ENCODE peak calls at places on chromosomes 4 and X, in five cellular contexts. D, J, G, S and Y are unnamed samples.

GRCh38 chr4:160772668-160773067 is 1391.1 kb downstream of the FSTL5 start:
- DNase-seq in S (peak; percentile 1), J (no peak), D (no peak), G (no peak), Y (no peak)

GRCh38 chr4:169485791-169486742 is 126.3 kb downstream of the NEK1 start:
- DNase-seq in S (peak; percentile 71), D (no peak), G (no peak), J (peak; percentile 47), Y (peak; percentile 51)

GRCh38 chr4:18033111-18034085 is 11.8 kb upstream of the LCORL start:
- DNase-seq in D (no peak), S (no peak), J (no peak), G (no peak), Y (no peak)

GRCh38 chrX:95995600-95995999 is 689.0 kb upstream of the DIAPH2 start:
- DNase-seq in G (no peak), D (no peak), J (no peak), S (no peak), Y (no peak)

GRCh38 chr4:152831416-152831815 is 51.7 kb downstream of the ARFIP1 start:
- DNase-seq in S (no peak), D (no peak), J (no peak), G (no peak), Y (no peak)

GRCh38 chrX:152821145-152821765 is 9.3 kb downstream of the CETN2 start:
- DNase-seq in S (peak; percentile 28), G (no peak), J (peak; percentile 54), D (no peak), Y (no peak)

GRCh38 chrX:150257348-150258175 is 105.6 kb upstream of the MAMLD1 start:
- DNase-seq in D (no peak), S (no peak), G (no peak), J (no peak), Y (no peak)

GRCh38 chr4:122525865-122526264 is 69.3 kb upstream of the IL2 start:
- DNase-seq in D (no peak), S (peak; percentile 26), G (no peak), J (peak; percentile 8), Y (no peak)

GRCh38 chrX:44431206-44431605 is 87.7 kb upstream of the EFHC2 start:
- DNase-seq in S (peak; percentile 14), J (peak; percentile 59), D (no peak), G (no peak), Y (no peak)

GRCh38 chr4:110108470-110108869 is 89.9 kb downstream of the ELOVL6 start:
- DNase-seq in J (no peak), D (no peak), S (no peak), G (no peak), Y (no peak)

GRCh38 chr4:140367738-140368137 is 5.7 kb upstream of the SCOC start:
- DNase-seq in S (no peak), D (no peak), J (no peak), G (no peak), Y (no peak)

GRCh38 chrX:104137496-104137895 is 19.3 kb downstream of the SLC25A53 start:
- DNase-seq in S (peak; percentile 28), D (no peak), G (no peak), J (peak; percentile 55), Y (no peak)

GRCh38 chr4:87853108-87853507 is 20.3 kb downstream of the MEPE start:
- DNase-seq in J (peak; percentile 42), S (peak; percentile 52), G (no peak), D (no peak), Y (no peak)

GRCh38 chrX:154486396-154487207 is at the start of gene UBL4A:
- DNase-seq in J (peak; percentile 33), S (peak; percentile 47), G (peak; percentile 71), D (peak; percentile 68), Y (no peak)

GRCh38 chr4:113289736-113290135 is 240.3 kb downstream of the ANK2 start:
- DNase-seq in J (no peak), D (no peak), G (no peak), S (no peak), Y (no peak)

GRCh38 chrX:39936886-39937770 is 160.6 kb downstream of the BCOR start:
- DNase-seq in J (no peak), S (no peak), D (no peak), G (no peak), Y (no peak)

GRCh38 chr4:184039963-184040383 is 134.9 kb downstream of the STOX2 start:
- DNase-seq in J (no peak), S (no peak), D (no peak), G (peak; percentile 20), Y (no peak)

GRCh38 chr4:142449771-142450373 is 396.2 kb downstream of the INPP4B start:
- DNase-seq in G (no peak), S (no peak), D (no peak), J (no peak), Y (no peak)

GRCh38 chr4:141851246-141851891 is 215.0 kb downstream of the IL15 start:
- DNase-seq in D (no peak), G (no peak), S (no peak), J (no peak), Y (no peak)

GRCh38 chrX:153736871-153737441 is 12.3 kb downstream of the ABCD1 start:
- DNase-seq in S (no peak), D (no peak), J (no peak), G (no peak), Y (no peak)

GRCh38 chrX:149312936-149313432 is 192.1 kb downstream of the IDS start:
- DNase-seq in G (no peak), D (no peak), J (no peak), S (no peak), Y (no peak)

GRCh38 chr4:67861513-67861912 is 22.3 kb downstream of the TMPRSS11D start:
- DNase-seq in J (no peak), G (no peak), S (no peak), D (no peak), Y (no peak)

GRCh38 chrX:16977771-16978170 is 31.3 kb downstream of the REPS2 start:
- DNase-seq in S (no peak), D (no peak), G (no peak), J (no peak), Y (no peak)

GRCh38 chrX:40434947-40435346 is 145.8 kb upstream of the ATP6AP2 start:
- DNase-seq in S (peak; percentile 52), G (peak; percentile 28), D (peak; percentile 20), J (no peak), Y (peak; percentile 5)

GRCh38 chrX:84064814-84065213 is 123.2 kb downstream of the RPS6KA6 start:
- DNase-seq in D (no peak), S (no peak), J (no peak), G (no peak), Y (no peak)

GRCh38 chr4:155025762-155026457 is 182.5 kb upstream of the NPY2R start:
- DNase-seq in D (no peak), J (peak; percentile 70), S (no peak), G (peak; percentile 56), Y (peak; percentile 18)

GRCh38 chrX:1486177-1486576 is 33.5 kb upstream of the ASMTL start:
- DNase-seq in S (no peak), J (no peak), G (no peak), D (no peak), Y (no peak)

GRCh38 chrX:49257846-49258748 is 6.4 kb downstream of the FOXP3 start:
- DNase-seq in S (no peak), J (no peak), D (no peak), G (no peak), Y (no peak)

GRCh38 chr4:81255524-81255923 is 40.5 kb upstream of the PRKG2 start:
- DNase-seq in G (no peak), S (peak; percentile 1), D (no peak), J (peak; percentile 2), Y (no peak)

GRCh38 chrX:123803331-123803983 is 56.4 kb upstream of the XIAP start:
- DNase-seq in D (no peak), G (peak; percentile 25), J (peak; percentile 95), S (peak; percentile 93), Y (peak; percentile 15)

DNA sequence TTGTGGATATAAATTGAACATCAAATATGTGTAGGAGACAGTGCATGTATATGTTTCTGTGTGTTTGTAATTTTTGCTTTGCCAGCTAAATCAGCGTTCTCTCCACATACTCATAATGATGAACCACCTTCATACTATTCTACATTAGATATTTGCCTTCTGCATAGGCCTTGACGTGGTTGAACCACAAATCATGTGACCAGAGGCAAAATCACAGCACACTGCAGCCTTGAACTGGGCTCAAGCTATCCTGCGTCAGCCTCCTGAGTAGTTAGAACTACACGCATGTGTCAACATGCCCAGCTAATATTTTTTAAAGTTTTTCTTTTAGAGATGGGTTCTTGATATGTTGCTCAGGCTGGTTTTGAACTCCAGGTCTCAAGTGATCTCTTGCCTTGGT is 9.5 kb downstream of the UBQLN2 start:
- DNase-seq in G (no peak), D (no peak), J (no peak), S (no peak), Y (no peak)
- H3K27ac ChIP-seq in G (no peak overlapping the region), D (no peak overlapping the region), J (no peak overlapping the region), S (no peak overlapping the region), Y (no peak overlapping the region)

GRCh38 chr4:1841201-1841885 is 14.6 kb downstream of the LETM1 start:
- DNase-seq in S (no peak), D (no peak), G (no peak), J (no peak), Y (no peak)

GRCh38 chr4:1841886-1842210 is 14.1 kb downstream of the LETM1 start:
- DNase-seq in J (no peak), S (no peak), G (no peak), D (no peak), Y (no peak)

GRCh38 chr4:1836650-1837049 is 19.3 kb downstream of the LETM1 start:
- DNase-seq in S (no peak), D (no peak), J (no peak), G (no peak), Y (no peak)

GRCh38 chr4:1837069-1837468 is 18.9 kb downstream of the LETM1 start:
- DNase-seq in S (no peak), D (no peak), J (no peak), G (no peak), Y (no peak)

DNA sequence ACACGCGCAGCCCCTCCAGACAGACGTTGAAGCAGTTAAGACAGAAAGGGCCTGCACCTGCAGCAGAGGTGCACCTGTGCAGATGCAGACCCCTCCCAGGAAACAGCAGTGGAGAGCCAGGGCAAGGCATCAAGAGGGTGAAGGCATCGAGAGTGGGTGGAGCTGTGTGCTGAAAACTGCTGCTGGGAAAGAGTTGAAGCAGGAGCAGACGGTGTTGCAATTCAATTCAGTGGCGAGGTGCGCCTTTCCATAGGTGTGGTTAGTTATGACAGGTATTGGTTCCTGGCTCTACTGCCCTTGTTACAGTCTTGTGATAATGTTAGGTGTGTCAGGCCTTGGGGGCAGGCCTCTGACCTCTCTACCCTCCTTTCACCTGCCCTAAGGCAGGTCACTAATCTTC is 16.6 kb downstream of the LETM1 start:
- DNase-seq in G (no peak), D (no peak), S (no peak), J (no peak), Y (no peak)
- H3K4me1 ChIP-seq in G (peaks cover 5% of the 10 kb centered on the region), D (peaks cover 7% of the 10 kb centered on the region), S (peaks cover 36% of the 10 kb centered on the region), J (no peaks in the 10 kb centered on the region), Y (peaks cover 12% of the 10 kb centered on the region)

GRCh38 chrX:41457618-41458192 is 10.6 kb downstream of the NYX start:
- DNase-seq in J (no peak), S (no peak), G (no peak), D (no peak), Y (no peak)
- H3K4me3 ChIP-seq in J (no peak overlapping the region), S (no peak overlapping the region), G (no peak overlapping the region), D (no peak overlapping the region), Y (no peak overlapping the region)

DNA sequence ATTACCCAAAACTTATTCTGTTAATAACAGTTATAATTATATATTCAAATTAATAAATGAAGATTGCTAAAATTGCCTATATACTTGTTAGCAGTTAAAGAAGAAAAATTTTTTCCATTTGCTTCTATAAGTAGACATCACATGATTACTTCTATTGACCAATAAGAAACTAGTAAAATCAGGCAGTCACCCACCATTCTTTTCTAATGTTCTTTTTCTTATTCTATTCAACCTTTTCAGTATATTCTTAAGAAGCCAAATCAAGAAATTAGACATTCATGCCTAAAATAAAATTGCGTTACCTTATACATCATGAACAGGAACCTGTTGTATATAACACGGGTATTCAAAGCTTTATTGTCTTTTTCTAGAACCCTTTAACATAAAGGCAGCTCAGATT is 568.0 kb upstream of the DIPK2B start:
- DNase-seq in G (no peak), D (no peak), S (no peak), J (no peak), Y (no peak)
- H3K27ac ChIP-seq in G (no peak overlapping the region), D (peak overlapping the region; percentile 19), S (peak overlapping the region; percentile 97), J (peak overlapping the region; percentile 74), Y (no peak overlapping the region)